ENCODE peak calls at places on chromosomes 13 and 19, in ten cellular contexts. T is transverse colon, R is suprapubic skin, P is HepG2, G is GM12878, A is H1, N is upper lobe of left lung, E is SK-N-SH, Z is K562, F is sigmoid colon. W is an unnamed sample.

GRCh38 chr19:39325778-39326680 is 5.4 kb upstream of the LRFN1 start:
- DNase-seq in N (no peak), T (no peak), F (no peak), R (no peak), A (no peak), P (peak; percentile 22), E (peak; percentile 53), Z (no peak), G (no peak), W (no peak)

GRCh38 chr19:15124572-15125231 is 17.5 kb downstream of the SYDE1 start:
- DNase-seq in Z (no peak), A (no peak), R (no peak), P (peak; percentile 50), T (peak; percentile 76), F (peak; percentile 76), E (peak; percentile 88), N (no peak), G (no peak), W (peak; percentile 55)

GRCh38 chr13:25971499-25972145 is 80.2 kb downstream of the SHISA2 start:
- DNase-seq in R (no peak), Z (no peak), P (no peak), G (no peak), A (no peak), T (no peak), F (no peak), E (no peak), N (no peak), W (no peak)

GRCh38 chr13:99648905-99649304 is 147.6 kb downstream of the TM9SF2 start:
- DNase-seq in P (no peak), T (no peak), R (no peak), E (no peak), A (no peak), Z (no peak), F (no peak), G (no peak), N (no peak), W (no peak)

GRCh38 chr13:23584275-23584674 is 14.1 kb downstream of the TNFRSF19 start:
- DNase-seq in E (no peak), R (no peak), P (no peak), Z (no peak), F (no peak), T (no peak), G (no peak), A (no peak), N (no peak), W (no peak)

GRCh38 chr13:93794197-93794885 is 567.7 kb downstream of the GPC6 start:
- DNase-seq in N (no peak), F (no peak), A (no peak), T (no peak), Z (no peak), P (no peak), G (no peak), E (no peak), R (no peak), W (no peak)

GRCh38 chr19:10858204-10858828 is 10.1 kb downstream of the C19orf38 start:
- DNase-seq in N (no peak), R (no peak), E (peak; percentile 69), G (no peak), A (peak; percentile 78), F (no peak), Z (peak; percentile 53), P (no peak), T (no peak), W (no peak)

GRCh38 chr13:72728290-72728605 is 525 bp downstream of the BORA start:
- DNase-seq in E (no peak), T (no peak), F (no peak), Z (peak; percentile 6), N (no peak), A (no peak), P (no peak), R (no peak), G (no peak), W (no peak)

GRCh38 chr13:28744656-28745055 is 25.9 kb upstream of the SLC46A3 start:
- DNase-seq in G (no peak), F (no peak), T (no peak), P (no peak), A (peak; percentile 22), Z (no peak), R (no peak), E (no peak), N (no peak), W (no peak)

GRCh38 chr19:33214621-33215020 is 11.0 kb downstream of the SLC7A10 start:
- DNase-seq in E (peak; percentile 65), F (no peak), R (no peak), T (no peak), N (no peak), A (no peak), P (peak; percentile 41), G (no peak), Z (peak; percentile 34), W (no peak)

GRCh38 chr19:19782783-19783182 is 38.8 kb downstream of the ZNF506 start:
- DNase-seq in Z (no peak), R (no peak), F (no peak), G (no peak), E (no peak), N (no peak), P (no peak), A (no peak), T (no peak), W (no peak)

GRCh38 chr13:24725379-24725778 is 38.6 kb upstream of the RNF17 start:
- DNase-seq in F (no peak), N (no peak), G (no peak), Z (no peak), R (no peak), E (no peak), A (no peak), P (no peak), T (no peak), W (no peak)

GRCh38 chr19:13718733-13719132 is 45.6 kb upstream of the MRI1 start:
- DNase-seq in P (no peak), Z (peak; percentile 17), R (no peak), A (no peak), G (no peak), N (no peak), F (no peak), E (peak; percentile 28), T (peak; percentile 53), W (no peak)

GRCh38 chr19:48859711-48860572 is 8.5 kb downstream of the PLEKHA4 start:
- DNase-seq in E (peak; percentile 55), P (no peak), Z (peak; percentile 99), N (peak; percentile 69), A (peak; percentile 63), R (no peak), F (no peak), T (no peak), G (no peak), W (no peak)

GRCh38 chr19:4732680-4733114 is 9.1 kb upstream of the DPP9 start:
- DNase-seq in E (peak; percentile 87), F (peak; percentile 81), A (peak; percentile 66), Z (peak; percentile 74), P (peak; percentile 63), T (peak; percentile 45), N (no peak), G (no peak), R (no peak), W (peak; percentile 44)
- TF ChIP-seq EP300 in E (no peak), F (no peak), A (no peak), Z (no peak), P (no peak), T (no peak), N (no peak), G (no peak), R (no peak), W (no peak)

GRCh38 chr19:46975918-46976782 is 43.5 kb upstream of the NPAS1 start:
- DNase-seq in N (peak; percentile 92), F (peak; percentile 98), G (no peak), R (peak; percentile 97), E (peak; percentile 69), A (peak; percentile 62), T (peak; percentile 76), Z (peak; percentile 34), P (peak; percentile 70), W (peak; percentile 97)
- TF ChIP-seq POLR2AphosphoS5 in N (peak; percentile 73), F (peak; percentile 66), G (no peak), R (peak; percentile 81), E (no peak), A (no peak), T (no peak), Z (no peak), P (no peak), W (peak; percentile 93)

DNA sequence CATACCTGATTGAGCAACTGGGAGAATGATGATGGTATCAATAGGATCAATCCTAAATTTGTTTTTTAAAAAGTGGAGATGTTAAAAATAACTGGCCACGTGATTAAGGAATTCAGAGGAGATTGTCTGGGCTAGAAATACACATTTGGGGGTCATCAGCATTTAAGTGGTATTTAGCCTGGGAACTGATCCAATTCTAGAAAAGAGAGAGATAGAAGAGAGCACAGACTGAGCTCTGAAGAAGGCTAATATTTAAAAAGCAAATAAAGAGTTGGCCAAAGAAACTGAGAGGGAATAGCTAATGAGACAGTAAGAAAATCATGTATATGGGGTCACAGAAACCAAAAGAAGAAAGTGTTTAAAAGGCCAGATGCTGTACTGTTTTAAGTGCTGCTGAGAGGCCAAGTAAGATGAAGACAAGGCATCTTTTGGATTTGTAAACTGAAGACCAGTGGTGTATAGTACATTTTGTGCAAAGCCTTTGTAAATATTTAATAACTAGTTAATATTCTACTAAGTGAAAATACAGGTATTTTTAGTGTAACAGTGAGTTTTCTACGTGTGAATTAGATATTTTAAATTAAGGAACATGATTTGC is 40.2 kb downstream of the UBL3 start:
- DNase-seq in T (no peak), P (peak; percentile 5), Z (no peak), F (no peak), R (no peak), E (no peak), N (no peak), G (no peak), A (no peak), W (no peak)
- H3K4me1 ChIP-seq in T (peaks cover 14% of the 10 kb centered on the region), P (peaks cover 36% of the 10 kb centered on the region), Z (no peaks in the 10 kb centered on the region), F (peaks cover 45% of the 10 kb centered on the region), R (peaks cover 4% of the 10 kb centered on the region), E (peaks cover 2% of the 10 kb centered on the region), N (peaks cover 21% of the 10 kb centered on the region), G (peaks cover 11% of the 10 kb centered on the region), A (no peaks in the 10 kb centered on the region), W (peaks cover 46% of the 10 kb centered on the region)

DNA sequence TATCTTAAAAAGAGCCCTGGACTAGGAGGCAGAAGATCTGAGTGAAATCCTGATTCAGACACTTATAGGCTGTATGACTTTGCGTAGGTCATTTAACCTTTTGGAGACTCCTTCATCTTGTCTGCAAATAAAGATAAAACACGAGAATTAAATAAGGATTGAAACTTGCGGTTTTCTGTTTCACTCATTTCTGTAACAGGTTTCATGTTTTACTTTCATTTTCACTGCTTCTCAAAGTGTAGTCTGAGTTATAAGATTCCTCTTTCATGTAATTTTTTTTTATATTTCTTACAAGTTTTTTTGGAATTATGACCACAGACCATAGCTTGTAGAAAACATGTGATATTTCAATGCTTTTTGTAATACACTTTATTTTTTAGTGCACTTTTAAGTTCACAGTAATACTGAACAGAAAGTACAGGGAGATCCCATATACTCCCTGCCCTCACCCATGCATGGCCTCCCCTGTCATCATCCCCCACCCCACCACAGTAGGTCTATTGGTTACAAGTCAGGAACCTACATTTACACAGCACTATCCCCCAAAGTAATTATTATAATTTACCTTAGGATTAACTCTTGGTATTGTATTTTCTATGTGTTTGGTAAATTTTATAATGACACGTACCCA is 174.6 kb downstream of the ITGBL1 start:
- DNase-seq in E (no peak), F (no peak), P (no peak), R (no peak), G (peak; percentile 57), A (no peak), Z (no peak), T (no peak), N (no peak), W (no peak)
- TF ChIP-seq EP300 in E (no peak), F (no peak), P (no peak), R (no peak), G (peak; percentile 80), A (no peak), Z (no peak), T (no peak), N (no peak), W (no peak)

GRCh38 chr19:57664269-57665127 is 4.2 kb upstream of the ZSCAN4 start:
- DNase-seq in T (peak; percentile 48), P (peak; percentile 39), G (no peak), Z (peak; percentile 55), R (no peak), F (peak; percentile 75), E (peak; percentile 89), A (peak; percentile 83), N (peak; percentile 31), W (peak; percentile 31)
- TF ChIP-seq POLR2AphosphoS5 in T (no peak), P (no peak), G (no peak), Z (no peak), R (no peak), F (peak; percentile 31), E (no peak), A (peak; percentile 12), N (no peak), W (no peak)

W was measured in stomach.